ENCODE peak calls at places on chromosomes 3 and 15, in eight cellular contexts. E is endodermal cell, W is kidney, O is psoas muscle, F is WERI-Rb-1, Y is gastrocnemius medialis, K is retinal pigment epithelial cell, D is tibial artery. L is an unnamed sample.

GRCh38 chr3:188792788-188793187 is 379.0 kb upstream of the TPRG1 start:
- DNase-seq in W (peak), F (peak), E (peak), D (no peak), Y (peak), O (peak), K (no peak), L (no peak)

GRCh38 chr3:124383846-124384483 is 346.3 kb upstream of the UMPS start:
- DNase-seq in D (no peak), F (no peak), E (no peak), O (no peak), Y (no peak), W (no peak), K (no peak), L (no peak)

GRCh38 chr3:150653110-150653561 is 50.0 kb downstream of the SELENOT start:
- DNase-seq in F (no peak), E (no peak), Y (no peak), O (no peak), K (no peak), D (no peak), W (no peak), L (peak)

GRCh38 chr3:97389883-97390282 is 374.7 kb upstream of the ARL6 start:
- DNase-seq in E (no peak), O (no peak), Y (no peak), K (no peak), F (no peak), D (no peak), W (no peak), L (no peak)

GRCh38 chr3:31873254-31873653 is 107.8 kb downstream of the OSBPL10 start:
- DNase-seq in W (no peak), E (no peak), F (no peak), D (no peak), K (no peak), Y (no peak), O (no peak), L (no peak)

GRCh38 chr3:130242850-130243569 is 102.5 kb upstream of the COL6A5 start:
- DNase-seq in Y (no peak), F (peak), W (no peak), K (no peak), O (no peak), D (no peak), E (no peak), L (no peak)

GRCh38 chr3:110881069-110881468 is 190.5 kb upstream of the NECTIN3 start:
- DNase-seq in K (no peak), E (peak), D (no peak), Y (peak), W (peak), F (peak), O (no peak), L (no peak)

GRCh38 chr3:117084277-117084676 is 374.7 kb downstream of the TUSC7 start:
- DNase-seq in K (no peak), D (no peak), F (no peak), W (no peak), E (no peak), O (no peak), Y (no peak), L (no peak)

GRCh38 chr15:57259511-57260143 is 116.7 kb upstream of the CGNL1 start:
- DNase-seq in O (no peak), W (no peak), Y (no peak), D (no peak), K (no peak), F (no peak), E (peak), L (no peak)

GRCh38 chr3:104437891-104438290 is 928.8 kb upstream of the ALCAM start:
- DNase-seq in E (peak), W (no peak), Y (no peak), O (no peak), F (no peak), D (no peak), K (no peak), L (no peak)

GRCh38 chr3:158217992-158218391 is 108.1 kb downstream of the RSRC1 start:
- DNase-seq in F (peak), O (no peak), W (no peak), K (no peak), E (no peak), D (no peak), Y (no peak), L (no peak)

GRCh38 chr3:157132936-157133335 is 27.0 kb downstream of the CCNL1 start:
- DNase-seq in W (no peak), D (no peak), K (no peak), Y (peak), E (no peak), F (no peak), O (no peak), L (no peak)

GRCh38 chr3:184541886-184542562 is 19.6 kb upstream of the EPHB3 start:
- DNase-seq in W (no peak), K (no peak), D (no peak), E (peak), O (no peak), Y (no peak), F (no peak), L (no peak)

DNA sequence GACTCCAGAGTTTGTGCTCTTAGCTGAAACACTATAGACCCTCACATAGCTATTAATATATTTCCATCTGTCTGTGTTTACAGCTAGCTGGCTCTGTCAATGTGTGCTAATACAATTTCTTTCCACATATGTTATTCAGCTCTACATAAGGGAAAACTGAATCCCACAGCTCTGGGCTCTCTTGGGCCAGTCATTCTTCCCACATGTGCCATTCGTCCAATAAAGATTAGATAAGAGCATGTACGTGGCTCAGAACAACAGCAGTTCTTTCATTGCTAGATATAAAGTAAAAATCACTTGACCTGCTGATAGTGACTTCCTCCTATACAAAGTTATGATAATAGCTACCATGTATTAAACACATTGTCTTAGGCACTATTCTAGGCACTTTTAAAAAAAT is 2.8 kb upstream of the ILDR1 start:
- DNase-seq in O (no peak), E (no peak), Y (no peak), F (no peak), D (no peak), W (no peak), K (no peak), L (no peak)
- H3K4me3 ChIP-seq in O (no peak), E (no peak), Y (no peak), F (no peak), D (no peak), W (no peak), K (no peak), L (no peak)

DNA sequence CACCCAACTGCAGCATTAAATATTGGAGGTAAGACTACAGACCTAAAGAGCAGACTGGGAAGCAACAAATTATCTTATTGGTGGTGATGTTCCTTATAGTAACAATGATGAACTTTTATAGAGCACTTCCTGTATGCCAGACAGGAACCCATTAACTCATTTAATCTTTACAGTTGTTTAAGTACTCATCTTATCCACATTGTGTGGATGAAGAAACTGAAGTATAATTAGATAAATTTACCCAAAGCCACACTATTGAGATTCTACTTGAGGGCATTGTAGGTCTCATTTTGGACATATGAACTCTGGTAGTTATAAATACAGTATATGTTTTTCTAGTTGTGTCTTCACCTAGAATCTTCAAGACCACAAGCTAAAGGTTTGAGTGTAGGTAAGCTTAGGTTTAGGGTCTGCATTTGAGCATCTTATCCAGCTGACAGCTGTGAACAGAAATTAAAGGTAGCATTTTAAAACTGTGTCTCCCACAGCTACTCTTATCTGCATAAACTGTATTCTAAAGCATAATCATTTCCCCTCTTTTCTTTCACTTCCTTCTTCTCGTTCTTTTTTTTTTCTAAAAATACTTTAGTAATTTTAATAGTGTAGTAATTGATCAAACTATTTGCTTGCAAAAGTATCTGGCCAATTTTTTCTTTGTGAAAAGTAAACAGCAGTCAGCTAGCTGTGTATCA is 138.2 kb downstream of the UBE2E2 start:
- DNase-seq in Y (no peak), O (no peak), W (no peak), D (no peak), K (no peak), F (no peak), E (no peak), L (no peak)
- H3K4me3 ChIP-seq in Y (no peak), O (no peak), W (no peak), D (no peak), K (no peak), F (no peak), E (no peak), L (no peak)

DNA sequence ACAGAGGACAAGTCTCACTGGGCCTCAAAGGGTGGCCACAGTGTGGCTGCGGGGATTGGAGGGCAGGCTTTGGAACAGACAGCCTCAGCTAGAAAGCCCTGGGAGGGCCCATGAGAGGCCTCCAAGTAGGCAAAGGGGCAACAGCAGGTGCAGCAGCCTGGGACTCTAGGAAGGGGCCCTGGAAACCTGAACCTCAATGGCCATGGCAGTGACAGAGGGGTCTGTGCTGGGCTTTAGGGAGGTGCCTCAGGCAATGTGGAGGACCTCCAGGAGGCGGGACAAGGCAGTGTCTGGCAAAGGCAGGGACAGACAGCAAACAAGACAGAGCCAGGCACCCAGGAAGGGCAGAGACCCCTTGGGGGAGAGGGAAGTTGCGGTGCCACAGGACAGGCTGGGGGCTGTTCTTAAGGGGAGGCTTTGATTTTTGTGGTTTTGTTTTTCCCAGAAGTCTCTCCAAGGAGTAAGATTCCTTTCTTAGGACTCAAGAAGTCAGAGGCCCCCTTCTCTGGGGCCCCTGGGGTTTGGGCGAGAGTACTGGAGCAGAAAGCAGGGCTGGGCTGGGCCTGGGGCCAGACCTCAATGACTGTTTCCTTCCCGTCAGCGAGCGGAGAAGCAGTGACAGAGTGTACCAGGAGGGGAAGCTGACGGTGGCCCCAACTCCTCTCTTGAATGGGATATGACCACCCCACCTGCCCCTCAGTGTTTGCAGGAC is 9.7 kb downstream of the STOML1 start:
- DNase-seq in F (no peak), Y (peak), O (peak), E (no peak), K (peak), D (peak), W (peak), L (no peak)
- H3K4me3 ChIP-seq in F (no peak), Y (peak), O (peak), E (no peak), K (no peak), D (peak), W (no peak), L (no peak)

DNA sequence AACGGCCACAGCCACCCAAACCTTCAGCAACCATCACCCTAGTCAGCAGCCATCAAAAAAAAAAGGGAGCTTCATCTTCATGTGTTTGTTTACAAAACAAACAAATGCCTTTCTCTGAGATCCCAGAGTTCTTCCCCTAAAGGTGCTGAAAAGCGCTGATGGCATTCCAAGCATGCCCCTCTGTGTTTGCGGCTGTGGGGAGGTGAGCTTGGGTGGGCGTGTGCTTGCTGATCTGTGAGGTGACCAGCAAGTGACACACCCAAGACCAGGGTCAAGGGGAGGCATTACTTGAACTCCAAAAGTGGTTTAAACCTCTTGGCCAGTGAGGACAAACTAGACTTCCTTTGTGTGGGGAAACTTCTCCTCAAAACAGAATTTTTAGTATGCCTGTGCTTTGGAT is 81.5 kb downstream of the DHX36 start:
- DNase-seq in D (no peak), F (no peak), K (no peak), E (peak), W (no peak), Y (no peak), O (no peak), L (no peak)
- H3K4me3 ChIP-seq in D (no peak), F (no peak), K (no peak), E (no peak), W (no peak), Y (no peak), O (no peak), L (no peak)

DNA sequence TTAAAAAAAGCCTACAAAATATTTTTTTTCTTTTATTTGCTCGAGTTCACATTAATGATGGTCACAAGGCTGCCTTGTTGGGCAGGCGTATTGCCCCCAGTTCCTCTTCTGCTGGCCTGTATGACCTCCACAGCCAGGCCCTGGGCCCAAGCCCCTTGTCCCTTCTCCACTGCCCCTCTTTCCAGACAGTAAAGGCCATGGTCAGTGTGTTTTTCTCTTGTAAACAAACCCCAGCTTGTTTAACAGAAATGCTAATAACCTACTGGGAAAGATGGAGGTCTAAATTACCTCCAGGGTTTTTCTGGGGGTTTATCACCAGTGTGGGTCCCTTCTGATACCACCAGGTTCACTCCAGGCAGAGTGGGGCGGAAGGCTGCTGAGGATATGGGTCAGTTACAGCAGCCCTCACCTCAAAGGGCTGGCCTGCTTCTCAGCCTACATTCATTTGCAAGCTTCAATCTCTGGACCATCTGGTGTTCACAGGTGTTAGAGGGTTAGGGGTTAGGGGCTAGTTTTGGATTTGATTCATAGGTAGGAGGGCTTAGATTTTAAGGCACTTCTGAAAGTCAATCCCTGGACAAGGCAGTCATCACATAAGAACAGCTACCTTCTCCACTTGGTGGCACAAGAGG is 2.0 kb upstream of the MANF start:
- DNase-seq in F (peak), K (no peak), Y (no peak), E (no peak), D (peak), W (no peak), O (no peak), L (no peak)
- H3K4me3 ChIP-seq in F (no peak), K (no peak), Y (no peak), E (peak), D (no peak), W (no peak), O (no peak), L (peak)

DNA sequence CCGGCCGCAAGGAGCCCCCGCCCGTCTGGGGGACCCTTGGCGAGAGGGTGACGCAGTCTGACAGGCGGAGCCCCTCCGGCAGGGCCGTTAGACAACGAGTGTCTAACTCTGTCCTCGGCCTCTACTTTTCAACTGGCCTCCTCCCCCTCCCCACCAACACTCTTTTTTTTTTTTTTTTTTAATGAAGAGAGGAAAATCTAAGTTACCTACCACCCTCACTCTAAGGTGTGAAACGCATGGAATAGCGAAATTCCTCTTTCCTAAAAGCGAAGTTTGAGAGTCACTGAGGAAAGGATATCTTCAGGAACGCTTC is 521 bp upstream of the SUSD5 start:
- DNase-seq in W (no peak), O (no peak), E (no peak), D (no peak), K (no peak), Y (no peak), F (no peak), L (no peak)
- H3K4me3 ChIP-seq in W (no peak), O (peak), E (peak), D (peak), K (peak), Y (peak), F (peak), L (no peak)

GRCh38 chr3:58586776-58587192 is 9.6 kb upstream of the FAM107A start:
- DNase-seq in E (peak), K (no peak), Y (no peak), F (no peak), W (no peak), O (no peak), D (no peak), L (no peak)
- H3K4me3 ChIP-seq in E (peak), K (no peak), Y (peak), F (no peak), W (peak), O (no peak), D (peak), L (no peak)